ENCODE peak calls at places on chromosomes 2 and 18, in four cellular contexts. D is RWPE2, A is lung, W is aorta. O is an unnamed sample. For H3K4me1 and H3K27me3, the result is how much of the 10 kb centered on the place peaks cover.

GRCh38 chr18:29644276-29644675 is 1398.3 kb downstream of the DSC3 start:
- DNase-seq in D (no peak), A (no peak), W (no peak), O (no peak)

GRCh38 chr2:61799054-61799453 is 54.8 kb downstream of the FAM161A start:
- DNase-seq in D (no peak), A (no peak), W (no peak), O (no peak)

GRCh38 chr2:167355796-167356195 is 467.5 kb downstream of the XIRP2 start:
- DNase-seq in D (no peak), A (no peak), W (no peak), O (no peak)

GRCh38 chr18:12637393-12637792 is 20.5 kb downstream of the SPIRE1 start:
- DNase-seq in D (no peak), A (no peak), W (no peak), O (no peak)

GRCh38 chr2:74261204-74261864 is 62.9 kb downstream of the MTHFD2 start:
- DNase-seq in D (no peak), A (no peak), W (no peak), O (peak)

GRCh38 chr2:119823734-119824334 is 64.1 kb downstream of the PTPN4 start:
- DNase-seq in D (no peak), A (no peak), W (no peak), O (no peak)

GRCh38 chr2:179393481-179393880 is 128.8 kb upstream of the SESTD1 start:
- DNase-seq in D (no peak), A (no peak), W (no peak), O (no peak)

GRCh38 chr2:201984800-201985525 is 48.7 kb upstream of the FZD7 start:
- DNase-seq in D (no peak), A (no peak), W (no peak), O (peak)

GRCh38 chr2:101305492-101306123 is 2.9 kb downstream of the RNF149 start:
- DNase-seq in D (no peak), A (no peak), W (no peak), O (no peak)

GRCh38 chr18:48819781-48820482 is 130.8 kb downstream of the SMAD7 start:
- DNase-seq in D (peak), A (no peak), W (peak), O (no peak)

GRCh38 chr2:238290079-238290478 is 1.7 kb upstream of the PER2 start:
- DNase-seq in D (peak), A (peak), W (peak), O (peak)

GRCh38 chr2:105674859-105675541 is 69.7 kb upstream of the NCK2 start:
- DNase-seq in D (no peak), A (no peak), W (no peak), O (no peak)

GRCh38 chr2:99672766-99673375 is 183.1 kb upstream of the REV1 start:
- DNase-seq in D (no peak), A (no peak), W (no peak), O (no peak)

GRCh38 chr2:61771904-61772845 is 81.7 kb downstream of the FAM161A start:
- DNase-seq in D (no peak), A (no peak), W (no peak), O (no peak)

GRCh38 chr18:12079504-12080237 is 14.0 kb upstream of the ANKRD62 start:
- DNase-seq in D (no peak), A (no peak), W (no peak), O (no peak)

GRCh38 chr2:241893265-241893664 is 23.7 kb downstream of the RTP5 start:
- DNase-seq in D (no peak), A (no peak), W (peak), O (no peak)

GRCh38 chr2:108621689-108622681 is 87.7 kb downstream of the LIMS1 start:
- DNase-seq in D (no peak), A (no peak), W (no peak), O (no peak)

GRCh38 chr2:108623616-108624015 is 89.3 kb downstream of the LIMS1 start:
- DNase-seq in D (no peak), A (no peak), W (no peak), O (no peak)

GRCh38 chr2:108620656-108621055 is 86.4 kb downstream of the LIMS1 start:
- DNase-seq in D (no peak), A (no peak), W (no peak), O (no peak)

GRCh38 chr2:108619916-108620620 is 85.8 kb downstream of the LIMS1 start:
- DNase-seq in D (no peak), A (no peak), W (no peak), O (no peak)

DNA sequence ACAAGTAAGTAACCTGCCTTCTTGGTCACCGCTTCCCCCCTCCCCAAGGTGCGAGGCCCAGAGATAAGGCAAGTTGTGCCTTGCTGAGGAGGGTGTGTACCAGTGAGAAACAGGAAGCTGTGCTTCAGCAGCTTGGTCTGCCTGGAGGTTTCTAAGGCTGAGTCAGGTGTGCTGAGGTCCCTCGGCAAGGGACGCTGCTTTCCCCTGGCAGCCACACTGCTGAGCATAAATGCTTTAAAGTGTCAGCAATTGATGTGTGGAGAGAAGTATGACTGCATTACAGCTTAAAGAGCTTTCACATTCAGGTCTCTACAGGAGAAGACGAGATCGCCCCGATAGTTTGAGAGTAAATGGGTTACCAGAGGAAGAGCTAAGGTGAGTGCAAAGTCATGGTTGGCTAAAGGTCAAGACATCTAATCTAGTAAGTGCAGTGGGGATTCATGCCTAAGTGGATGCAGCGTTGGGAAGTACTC is 86.9 kb downstream of the LIMS1 start:
- DNase-seq in D (peak), A (peak), W (no peak), O (peak)
- H3K4me1 ChIP-seq in D (half or more), A (under half), W (under half), O (under half)

DNA sequence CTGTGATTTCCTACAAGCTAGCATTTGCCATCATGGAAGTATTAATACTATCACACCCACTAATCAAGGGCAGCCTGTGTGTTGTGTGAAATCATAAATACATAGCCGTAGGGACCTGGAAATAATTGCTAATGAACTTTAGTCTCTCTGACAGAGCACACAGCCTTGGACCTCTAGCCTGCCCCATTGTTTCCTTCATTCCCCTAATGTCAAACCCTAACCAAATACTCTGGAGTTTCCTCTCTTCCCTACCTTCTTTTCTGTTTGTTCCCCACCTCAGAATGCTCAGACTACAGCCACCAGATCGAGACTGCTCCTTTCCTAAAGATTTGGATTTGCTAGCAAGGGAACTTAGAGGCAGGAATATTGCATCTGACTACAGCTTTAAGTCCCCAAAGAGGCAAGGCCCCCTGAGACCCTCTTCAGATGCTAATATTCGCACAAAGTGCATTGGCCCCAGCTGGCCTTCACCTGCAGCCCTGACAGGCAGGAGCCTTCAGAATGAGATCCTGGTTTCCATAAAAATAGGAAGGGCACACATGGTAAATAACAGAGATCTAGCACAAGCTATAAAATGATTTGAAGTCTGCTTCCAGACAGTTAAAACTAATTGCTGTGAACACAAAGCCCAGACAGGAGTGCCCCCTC is 279.3 kb upstream of the DCC start:
- DNase-seq in D (no peak), A (no peak), W (no peak), O (no peak)
- H3K27ac ChIP-seq in D (no peak), A (no peak), W (no peak), O (no peak)

DNA sequence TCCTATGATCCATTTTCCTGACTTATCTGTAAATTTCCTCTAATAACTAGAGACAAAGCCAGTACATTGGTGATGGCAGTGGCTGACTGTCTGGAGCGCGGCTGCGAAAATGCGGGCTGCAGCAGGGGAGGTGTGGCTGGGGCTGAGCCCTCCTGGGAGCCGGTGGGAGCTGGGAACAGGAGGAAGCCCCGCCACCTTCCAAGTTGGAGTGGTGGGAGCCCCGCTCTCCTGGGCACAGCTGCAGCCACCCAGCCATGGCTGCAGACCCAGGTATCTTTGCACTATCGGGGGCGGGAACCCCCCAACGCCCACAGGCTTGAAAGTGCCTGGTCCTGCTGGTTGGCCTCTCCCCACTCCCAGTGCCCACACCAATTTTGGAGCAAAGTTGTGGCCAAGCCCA is 633.0 kb upstream of the TMEFF2 start:
- DNase-seq in D (peak), A (no peak), W (peak), O (no peak)
- H3K27me3 ChIP-seq in D (under half), A (under half), W (under half), O (under half)

GRCh38 chr2:144512421-144513272 is 7.3 kb downstream of the ZEB2 start:
- DNase-seq in D (no peak), A (no peak), W (no peak), O (no peak)
- H3K4me1 ChIP-seq in D (under half), A (under half), W (under half), O (under half)

GRCh38 chr2:70469961-70470360 is 83.7 kb downstream of the TGFA start:
- DNase-seq in D (no peak), A (no peak), W (no peak), O (no peak)
- H3K27ac ChIP-seq in D (no peak), A (no peak), W (no peak), O (no peak)

DNA sequence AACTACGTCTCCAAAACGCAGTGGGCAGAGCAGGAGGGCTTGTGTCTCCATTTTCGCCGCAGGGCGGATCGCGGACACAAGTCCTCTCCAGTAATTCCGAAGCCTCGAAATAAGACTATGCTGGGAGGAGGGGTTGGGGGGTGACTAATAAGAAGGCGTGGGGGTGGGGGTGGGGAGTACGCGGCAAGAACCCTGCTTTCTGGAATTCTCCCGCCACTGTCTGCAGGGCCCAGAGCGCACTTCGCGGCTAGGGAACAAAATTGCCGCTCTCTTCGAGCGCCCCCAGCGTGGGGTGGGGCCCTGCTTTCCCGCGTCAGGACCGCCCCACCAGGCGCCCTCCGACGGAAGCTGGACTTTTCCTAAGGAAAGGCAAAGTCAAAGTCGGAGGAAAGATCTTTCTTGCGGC is 12.0 kb downstream of the NR4A2 start:
- DNase-seq in D (no peak), A (no peak), W (peak), O (no peak)
- H3K27me3 ChIP-seq in D (under half), A (under half), W (under half), O (under half)

GRCh38 chr2:173002751-173003541 is 72.7 kb upstream of the MAP3K20 start:
- DNase-seq in D (no peak), A (no peak), W (no peak), O (no peak)
- H3K4me1 ChIP-seq in D (under half), A (under half), W (under half), O (under half)

DNA sequence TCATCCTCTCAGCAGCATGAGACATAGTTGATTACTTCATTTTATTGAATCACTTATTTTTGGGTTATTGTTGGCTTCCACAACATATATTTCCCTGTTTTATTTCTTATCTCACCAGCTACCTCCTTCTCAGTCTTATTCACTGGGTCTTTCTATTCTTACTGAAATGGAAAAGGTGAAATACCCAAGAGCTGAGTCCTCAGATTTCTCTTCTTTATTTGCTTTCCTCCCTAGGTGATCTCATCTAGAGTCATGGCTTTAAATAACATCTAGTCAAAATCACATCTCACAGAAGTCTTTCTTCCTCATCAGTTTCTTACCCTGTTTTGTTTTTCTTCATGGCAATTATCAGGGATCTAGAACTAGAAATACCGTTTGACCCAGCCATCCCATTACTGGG is 105.0 kb upstream of the RBBP8 start:
- DNase-seq in D (no peak), A (no peak), W (no peak), O (no peak)
- H3K27ac ChIP-seq in D (peak), A (no peak), W (no peak), O (no peak)